ENCODE peak calls at places on chromosomes 4 and X, in six cellular contexts. T is EH; B is IMR-90; K is astrocyte of the spinal cord; Q is brain pericyte; F is activated naive CD4-positive, alpha-beta T cell treated with anti-CD3 and anti-CD28 coated beads for 36 hours. P is an unnamed sample.

GRCh38 chrX:98338544-98338943 is 1454.8 kb downstream of the RPA4 start:
- DNase-seq in F (no peak), B (no peak), Q (no peak), T (peak), K (no peak), P (peak)

GRCh38 chr4:165874072-165874798 is 1.2 kb downstream of the TLL1 start:
- DNase-seq in K (peak), Q (no peak), F (no peak), T (peak), B (no peak), P (no peak)

GRCh38 chr4:80500593-80500992 is 165.1 kb downstream of the CFAP299 start:
- DNase-seq in K (peak), F (peak), T (peak), Q (no peak), B (no peak), P (peak)

GRCh38 chrX:153519569-153520285 is 2.3 kb downstream of the ATP2B3 start:
- DNase-seq in T (peak), B (peak), F (no peak), K (no peak), Q (no peak), P (peak)

GRCh38 chr4:177487977-177488376 is 45.7 kb upstream of the AGA start:
- DNase-seq in B (peak), K (no peak), T (no peak), Q (no peak), F (no peak), P (peak)

GRCh38 chr4:4446434-4446833 is 59.5 kb downstream of the NSG1 start:
- DNase-seq in Q (no peak), K (no peak), T (peak), F (no peak), B (peak), P (no peak)

GRCh38 chr4:105637409-105638258 is 70.9 kb downstream of the INTS12 start:
- DNase-seq in B (peak), T (peak), Q (no peak), F (no peak), K (peak), P (no peak)

GRCh38 chrX:98795636-98796035 is 1614.4 kb downstream of the PCDH19 start:
- DNase-seq in K (peak), Q (no peak), F (no peak), T (no peak), B (no peak), P (peak)

GRCh38 chr4:7390366-7390765 is 44.4 kb downstream of the PSAPL1 start:
- DNase-seq in Q (no peak), K (no peak), B (no peak), F (no peak), T (no peak), P (no peak)

GRCh38 chr4:73948990-73949706 is 32.7 kb downstream of the PF4 start:
- DNase-seq in Q (no peak), F (no peak), T (no peak), K (no peak), B (no peak), P (no peak)

GRCh38 chrX:39755152-39756032 is 342.4 kb downstream of the BCOR start:
- DNase-seq in F (no peak), B (peak), K (peak), T (peak), Q (peak), P (peak)

GRCh38 chr4:139656614-139657486 is 8.8 kb upstream of the MGST2 start:
- DNase-seq in Q (no peak), T (peak), K (peak), B (peak), F (peak), P (peak)

GRCh38 chrX:18041656-18042055 is 179.0 kb downstream of the BEND2 start:
- DNase-seq in B (no peak), F (no peak), K (no peak), T (no peak), Q (no peak), P (no peak)

GRCh38 chr4:47862297-47862696 is 24.4 kb upstream of the CORIN start:
- DNase-seq in K (peak), F (no peak), Q (no peak), B (peak), T (peak), P (no peak)

P was measured in HT1080.